ENCODE peak calls at places on chromosomes 5 and 9, in six cellular contexts. Z is hepatocyte, X is HCT116, T is GM23338, E is PC-3, F is neural progenitor cell. I is an unnamed sample.

GRCh38 chr9:129686736-129687135 is 21.3 kb downstream of the PRRX2 start:
- DNase-seq in Z (no peak), E (no peak), X (no peak), F (no peak), T (no peak), I (no peak)

GRCh38 chr5:81755320-81755719 is 4.4 kb upstream of the SSBP2 start:
- DNase-seq in E (peak; percentile 88), F (peak; percentile 53), T (peak; percentile 91), Z (peak; percentile 79), X (peak; percentile 47), I (no peak)

GRCh38 chr9:128916745-128917144 is 4.0 kb upstream of the PHYHD1 start:
- DNase-seq in T (no peak), X (no peak), E (no peak), Z (no peak), F (no peak), I (no peak)

GRCh38 chr9:72315089-72315509 is 49.9 kb downstream of the ZFAND5 start:
- DNase-seq in T (no peak), F (peak; percentile 9), Z (peak; percentile 71), X (no peak), E (peak; percentile 42), I (no peak)

GRCh38 chr9:115234094-115234493 is 116.1 kb upstream of the TNC start:
- DNase-seq in Z (peak; percentile 19), E (peak; percentile 65), T (no peak), X (peak; percentile 26), F (no peak), I (no peak)

GRCh38 chr9:89295400-89295799 is 15.6 kb upstream of the CKS2 start:
- DNase-seq in F (peak; percentile 46), Z (no peak), E (no peak), X (no peak), T (peak; percentile 35), I (no peak)

GRCh38 chr5:136249678-136250266 is 56.8 kb upstream of the SMIM32 start:
- DNase-seq in X (peak; percentile 54), T (peak; percentile 79), E (peak; percentile 63), F (peak; percentile 81), Z (peak; percentile 83), I (peak; percentile 49)

GRCh38 chr9:8734760-8735159 is 935.2 kb upstream of the DMAC1 start:
- DNase-seq in F (peak; percentile 24), T (peak; percentile 89), Z (no peak), X (no peak), E (no peak), I (no peak)

GRCh38 chr9:77291714-77292113 is 114.4 kb downstream of the VPS13A start:
- DNase-seq in X (peak; percentile 8), E (peak; percentile 51), F (peak; percentile 47), Z (peak; percentile 5), T (peak; percentile 78), I (no peak)

GRCh38 chr5:103006921-103007320 is 113.0 kb downstream of the GIN1 start:
- DNase-seq in Z (no peak), T (no peak), X (no peak), F (no peak), E (no peak), I (no peak)

GRCh38 chr5:109199294-109199693 is 210.5 kb downstream of the PJA2 start:
- DNase-seq in E (no peak), Z (no peak), F (no peak), X (no peak), T (no peak), I (no peak)

GRCh38 chr5:151770383-151771258 is 1.1 kb upstream of the G3BP1 start:
- DNase-seq in T (peak; percentile 92), F (peak; percentile 88), Z (peak; percentile 77), X (no peak), E (no peak), I (peak; percentile 72)

GRCh38 chr5:68641211-68641610 is 425.7 kb downstream of the PIK3R1 start:
- DNase-seq in E (no peak), F (no peak), Z (no peak), X (no peak), T (no peak), I (no peak)

GRCh38 chr9:85258823-85259370 is 482.9 kb downstream of the AGTPBP1 start:
- DNase-seq in E (peak; percentile 34), X (peak; percentile 63), Z (peak; percentile 83), F (peak; percentile 86), T (peak; percentile 84), I (peak; percentile 82)

GRCh38 chr9:981491-981898 is 5.0 kb downstream of the DMRT3 start:
- DNase-seq in Z (no peak), T (peak; percentile 72), X (no peak), E (no peak), F (peak; percentile 63), I (no peak)

GRCh38 chr5:149355688-149356087 is 2.2 kb upstream of the PCYOX1L start:
- DNase-seq in E (no peak), F (no peak), Z (no peak), X (no peak), T (no peak), I (peak; percentile 7)

GRCh38 chr5:647311-647710 is 35.2 kb downstream of the CEP72 start:
- DNase-seq in T (no peak), F (no peak), E (no peak), Z (no peak), X (no peak), I (no peak)

GRCh38 chr5:50853151-50853550 is 186.7 kb downstream of the PARP8 start:
- DNase-seq in Z (no peak), E (no peak), X (no peak), F (no peak), T (no peak), I (peak; percentile 83)

GRCh38 chr9:89610391-89610925 is 5.6 kb downstream of the GADD45G start:
- DNase-seq in T (no peak), X (no peak), F (no peak), E (no peak), Z (no peak), I (no peak)

GRCh38 chr5:59034498-59035186 is 451.8 kb downstream of the RAB3C start:
- DNase-seq in E (peak; percentile 35), F (peak; percentile 48), T (peak; percentile 64), X (no peak), Z (peak; percentile 63), I (peak; percentile 37)

GRCh38 chr5:59037453-59038168 is 454.7 kb downstream of the RAB3C start:
- DNase-seq in E (no peak), T (no peak), Z (no peak), F (no peak), X (no peak), I (no peak)

GRCh38 chr5:59035681-59036080 is 452.8 kb downstream of the RAB3C start:
- DNase-seq in T (no peak), E (no peak), Z (no peak), F (no peak), X (no peak), I (no peak)

GRCh38 chr5:59037041-59037440 is 454.2 kb downstream of the RAB3C start:
- DNase-seq in E (no peak), F (no peak), Z (no peak), X (no peak), T (no peak), I (no peak)

GRCh38 chr5:59036274-59036961 is 453.5 kb downstream of the RAB3C start:
- DNase-seq in T (no peak), F (no peak), E (peak; percentile 86), X (peak; percentile 28), Z (peak; percentile 79), I (no peak)
- TF ChIP-seq EZH2phosphoT487 in T (no peak), F (no peak), E (no peak), X (no peak), Z (no peak), I (no peak)

GRCh38 chr5:5140051-5141010 is at the start of gene ADAMTS16:
- DNase-seq in F (peak; percentile 78), Z (peak; percentile 48), T (peak; percentile 76), X (no peak), E (no peak), I (no peak)
- TF ChIP-seq EZH2 in F (peak; percentile 13), Z (peak; percentile 58), T (no peak), X (no peak), E (peak; percentile 78), I (no peak)

GRCh38 chr5:111134080-111134479 is 41.9 kb downstream of the WDR36 start:
- DNase-seq in Z (no peak), T (no peak), E (no peak), X (no peak), F (no peak), I (no peak)

GRCh38 chr5:111133436-111133751 is 41.2 kb downstream of the WDR36 start:
- DNase-seq in E (no peak), Z (no peak), X (no peak), F (no peak), T (no peak), I (no peak)

GRCh38 chr5:111132731-111133435 is 40.7 kb downstream of the WDR36 start:
- DNase-seq in F (no peak), X (no peak), Z (no peak), E (no peak), T (no peak), I (no peak)

GRCh38 chr5:111129938-111130337 is 37.8 kb downstream of the WDR36 start:
- DNase-seq in T (peak; percentile 50), Z (no peak), F (no peak), E (peak; percentile 37), X (no peak), I (no peak)

GRCh38 chr5:111131356-111131755 is 39.2 kb downstream of the WDR36 start:
- DNase-seq in E (no peak), Z (no peak), F (peak; percentile 5), X (no peak), T (peak; percentile 29), I (no peak)
- TF ChIP-seq CTCF in E (no peak), Z (no peak), F (no peak), X (no peak), T (no peak), I (no peak)

GRCh38 chr5:116480894-116481510 is 93.6 kb downstream of the SEMA6A start:
- DNase-seq in Z (no peak), X (no peak), T (no peak), E (no peak), F (no peak), I (no peak)

GRCh38 chr5:116482394-116482793 is 92.2 kb downstream of the SEMA6A start:
- DNase-seq in T (no peak), Z (no peak), F (no peak), E (peak; percentile 51), X (no peak), I (no peak)

GRCh38 chr5:116478461-116478860 is 96.2 kb downstream of the SEMA6A start:
- DNase-seq in T (no peak), X (no peak), E (no peak), Z (no peak), F (no peak), I (no peak)

GRCh38 chr5:116476903-116477537 is 97.6 kb downstream of the SEMA6A start:
- DNase-seq in F (no peak), T (no peak), Z (peak; percentile 16), E (peak; percentile 79), X (no peak), I (no peak)

DNA sequence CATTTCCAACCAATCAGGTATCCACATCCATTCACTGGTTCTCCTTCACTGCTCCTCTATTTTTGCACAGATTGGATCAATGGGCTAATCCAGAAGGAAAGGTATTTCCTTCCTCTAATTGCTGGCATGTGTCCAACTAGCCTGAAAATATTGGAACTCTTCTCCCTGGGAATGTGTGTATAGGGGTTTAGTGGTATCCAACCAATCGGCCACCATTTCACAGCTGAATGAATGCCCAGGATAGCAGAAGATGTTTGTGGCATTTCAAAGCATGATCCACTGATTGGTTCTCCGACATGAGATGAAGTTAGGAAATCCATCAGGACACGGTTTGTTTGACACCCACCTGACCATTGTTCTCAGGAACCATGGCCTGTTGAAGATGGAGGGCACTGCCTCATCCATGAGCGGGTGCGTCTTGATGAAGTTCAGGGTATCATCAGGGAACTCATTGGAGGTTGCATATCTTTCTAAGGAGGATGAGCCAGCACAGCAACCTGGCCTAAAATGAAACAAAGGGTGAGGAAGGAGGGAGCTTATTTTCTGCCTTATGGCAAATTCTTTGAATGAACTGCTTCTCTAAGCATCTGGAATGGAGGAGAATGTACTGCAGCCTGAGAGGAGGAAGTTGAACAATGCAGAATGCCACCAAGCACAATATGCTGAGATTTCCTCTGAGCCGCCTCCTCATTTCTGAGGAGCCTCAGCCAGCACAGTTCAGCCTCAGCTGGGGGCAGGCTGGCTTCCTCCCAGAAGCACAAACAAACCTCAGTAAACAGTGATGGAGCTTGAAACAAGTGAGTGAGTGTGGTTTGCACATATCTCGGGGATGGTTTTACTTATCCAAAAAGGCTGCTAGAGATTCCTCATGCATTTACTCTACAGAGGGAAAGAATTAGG is 94.6 kb downstream of the SEMA6A start:
- DNase-seq in Z (no peak), F (no peak), E (no peak), X (no peak), T (no peak), I (no peak)
- TF ChIP-seq EZH2phosphoT487 in Z (no peak), F (no peak), E (no peak), X (no peak), T (no peak), I (no peak)

I was measured in MM.1S.